ENCODE peak calls at places on chromosomes 12 and 14, in five cellular contexts. U is fibroblast of mammary gland; G is activated gamma-delta T cell treated with Interleukin-2 at 50 U/mL for 16 hours; E is NCI-H526; H is T-helper 2 cell treated with Interferon-gamma antibody and Interleukin-4, amounts not matched to agents 5 μg/mL and 100 μg/mL, for 36 hours. I is an unnamed sample.
A peak's percentile ranks its signal among the peaks of the same experiment; 100 is the strongest.

GRCh38 chr14:68619805-68620574 is 172.9 kb downstream of the ZFP36L1 start:
- DNase-seq in U (peak; percentile 64), E (no peak), G (no peak), H (no peak), I (peak; percentile 66)

GRCh38 chr12:49627752-49628360 is 4.5 kb downstream of the PRPF40B start:
- DNase-seq in U (peak; percentile 74), E (no peak), H (no peak), G (no peak), I (peak; percentile 43)

GRCh38 chr14:101017209-101017608 is 113.7 kb upstream of the RTL1 start:
- DNase-seq in G (no peak), E (no peak), H (no peak), U (peak; percentile 15), I (peak; percentile 56)

GRCh38 chr12:114013601-114014345 is 47.6 kb upstream of the RBM19 start:
- DNase-seq in H (no peak), U (peak; percentile 73), G (no peak), E (peak; percentile 73), I (peak; percentile 11)

GRCh38 chr12:96061323-96061722 is 25.9 kb upstream of the LTA4H start:
- DNase-seq in H (no peak), E (no peak), G (no peak), U (no peak), I (no peak)

GRCh38 chr14:29724991-29725390 is 202.7 kb downstream of the PRKD1 start:
- DNase-seq in U (peak; percentile 60), E (no peak), H (no peak), G (no peak), I (peak; percentile 62)

GRCh38 chr12:118853634-118854033 is 127.7 kb upstream of the SRRM4 start:
- DNase-seq in H (no peak), E (no peak), U (no peak), G (no peak), I (peak; percentile 6)

GRCh38 chr12:76942276-76942675 is 63.5 kb upstream of the CSRP2 start:
- DNase-seq in E (no peak), H (no peak), G (no peak), U (peak; percentile 50), I (peak; percentile 23)

GRCh38 chr12:15114501-15114900 is 106.7 kb downstream of the RERG start:
- DNase-seq in G (no peak), H (no peak), U (no peak), E (peak; percentile 9), I (no peak)

GRCh38 chr14:61322799-61323290 is 1.5 kb downstream of the PRKCH start:
- DNase-seq in H (peak; percentile 42), E (peak; percentile 56), G (peak; percentile 41), U (peak; percentile 17), I (peak; percentile 22)

GRCh38 chr12:43806737-43807072 is 588 bp upstream of the TWF1 start:
- DNase-seq in H (no peak), G (no peak), U (peak; percentile 6), E (peak; percentile 11), I (no peak)

GRCh38 chr14:81400202-81400678 is at the start of gene STON2:
- DNase-seq in H (no peak), G (no peak), U (peak; percentile 96), E (no peak), I (peak; percentile 13)

GRCh38 chr14:36465178-36465577 is 54.9 kb downstream of the NKX2-1 start:
- DNase-seq in H (no peak), G (no peak), E (no peak), U (no peak), I (no peak)

GRCh38 chr14:105600939-105601359 is 74.6 kb downstream of the TMEM121 start:
- DNase-seq in E (no peak), H (no peak), G (no peak), U (no peak), I (no peak)

GRCh38 chr12:87661770-87662402 is 367.3 kb downstream of the C12orf50 start:
- DNase-seq in U (no peak), E (no peak), H (no peak), G (no peak), I (peak; percentile 25)

GRCh38 chr12:100372846-100373245 is 16.0 kb downstream of the SLC17A8 start:
- DNase-seq in U (no peak), G (no peak), E (peak; percentile 28), H (no peak), I (no peak)

GRCh38 chr14:30521899-30522736 is 36.8 kb upstream of the G2E3 start:
- DNase-seq in U (peak; percentile 62), G (no peak), H (no peak), E (peak; percentile 56), I (peak; percentile 41)

GRCh38 chr12:89693639-89694202 is 14.9 kb downstream of the ATP2B1 start:
- DNase-seq in U (no peak), E (no peak), H (no peak), G (no peak), I (no peak)

GRCh38 chr12:94779520-94779919 is 129.2 kb upstream of the TMCC3 start:
- DNase-seq in E (no peak), U (peak; percentile 82), H (no peak), G (no peak), I (peak; percentile 97)

GRCh38 chr12:119061208-119061796 is 80.0 kb downstream of the SRRM4 start:
- DNase-seq in U (peak; percentile 17), E (no peak), G (no peak), H (peak; percentile 7), I (peak; percentile 34)

GRCh38 chr14:95413289-95414215 is 93.8 kb upstream of the CLMN start:
- DNase-seq in H (no peak), U (peak; percentile 57), G (no peak), E (no peak), I (no peak)

GRCh38 chr14:99601301-99601945 is 2.6 kb downstream of the CCDC85C start:
- DNase-seq in H (no peak), U (peak; percentile 28), G (no peak), E (peak; percentile 23), I (no peak)

GRCh38 chr14:20934148-20934762 is 21.0 kb upstream of the RNASE2 start:
- DNase-seq in H (no peak), G (no peak), E (peak; percentile 40), U (peak; percentile 28), I (peak; percentile 4)

GRCh38 chr14:92135269-92135668 is 13.5 kb downstream of the CPSF2 start:
- DNase-seq in U (peak; percentile 63), H (no peak), G (no peak), E (peak; percentile 74), I (peak; percentile 52)

GRCh38 chr14:31206536-31207286 is 882 bp downstream of the HECTD1 start:
- DNase-seq in G (peak; percentile 34), H (peak; percentile 70), E (peak; percentile 76), U (no peak), I (peak; percentile 38)

GRCh38 chr14:86091811-86092210 is 561.9 kb downstream of the FLRT2 start:
- DNase-seq in E (no peak), G (no peak), H (no peak), U (no peak), I (no peak)

GRCh38 chr14:77120771-77121743 is 20.5 kb downstream of the ZDHHC22 start:
- DNase-seq in H (no peak), G (peak; percentile 54), E (peak; percentile 91), U (no peak), I (no peak)

GRCh38 chr12:82209533-82209932 is 148.7 kb downstream of the CCDC59 start:
- DNase-seq in H (no peak), E (no peak), G (no peak), U (no peak), I (no peak)

GRCh38 chr14:24110060-24110459 is 4.5 kb upstream of the DCAF11 start:
- DNase-seq in E (no peak), U (no peak), H (no peak), G (no peak), I (no peak)

GRCh38 chr12:49440031-49440430 is 72.8 kb downstream of the SPATS2 start:
- DNase-seq in G (no peak), U (no peak), H (no peak), E (no peak), I (peak; percentile 17)

GRCh38 chr14:30874120-30874998 is at the start of gene COCH:
- DNase-seq in G (peak; percentile 11), E (peak; percentile 83), U (no peak), H (peak; percentile 26), I (no peak)

GRCh38 chr14:80315681-80316080 is 104.4 kb upstream of the DIO2 start:
- DNase-seq in E (no peak), H (no peak), G (no peak), U (no peak), I (peak; percentile 40)

GRCh38 chr12:132140918-132141841 is 2.9 kb downstream of the DDX51 start:
- DNase-seq in H (no peak), E (no peak), U (no peak), G (no peak), I (no peak)

GRCh38 chr12:13112968-13113367 is 9.5 kb upstream of the GSG1 start:
- DNase-seq in G (no peak), H (no peak), E (no peak), U (no peak), I (no peak)

GRCh38 chr14:76784881-76785280 is 23.6 kb downstream of the VASH1 start:
- DNase-seq in G (peak; percentile 51), E (peak; percentile 87), U (peak; percentile 78), H (peak; percentile 61), I (peak; percentile 78)

I was measured in iris pigment epithelial cell.